ENCODE peak calls at places on chromosomes 12 and 14, in six cellular contexts. U, P, X, V, F and E are unnamed samples.

GRCh38 chr12:39145175-39145999 is 240.0 kb upstream of the CPNE8 start:
- DNase-seq in X (no peak), V (no peak), F (no peak), U (no peak), P (no peak), E (peak)

GRCh38 chr14:75141967-75142366 is 15.1 kb upstream of the NEK9 start:
- DNase-seq in F (no peak), X (no peak), U (peak), P (no peak), V (no peak), E (no peak)

GRCh38 chr14:60350366-60350720 is 101.3 kb downstream of the PPM1A start:
- DNase-seq in U (no peak), P (no peak), V (peak), F (no peak), X (no peak), E (no peak)

GRCh38 chr12:70367268-70368141 is 1.4 kb downstream of the KCNMB4 start:
- DNase-seq in U (no peak), X (no peak), V (no peak), P (no peak), F (no peak), E (no peak)

GRCh38 chr14:41498959-41499358 is 107.7 kb upstream of the LRFN5 start:
- DNase-seq in X (no peak), F (no peak), V (no peak), P (no peak), U (no peak), E (no peak)

GRCh38 chr12:77998236-77998786 is 167.6 kb downstream of the NAV3 start:
- DNase-seq in X (no peak), U (no peak), F (no peak), P (no peak), V (no peak), E (no peak)

GRCh38 chr12:105841880-105842279 is 296.9 kb downstream of the NUAK1 start:
- DNase-seq in U (no peak), F (no peak), V (no peak), X (no peak), P (no peak), E (no peak)

GRCh38 chr12:89016970-89017778 is 335.1 kb downstream of the DUSP6 start:
- DNase-seq in F (no peak), P (no peak), X (peak), V (peak), U (peak), E (no peak)

GRCh38 chr12:12333980-12334709 is 15.9 kb downstream of the MANSC1 start:
- DNase-seq in V (peak), P (no peak), U (peak), X (peak), F (peak), E (peak)

GRCh38 chr12:111715242-111715641 is 29.4 kb downstream of the ACAD10 start:
- DNase-seq in U (peak), X (no peak), P (no peak), F (no peak), V (no peak), E (no peak)

GRCh38 chr12:71333418-71333817 is 106.2 kb upstream of the LGR5 start:
- DNase-seq in X (no peak), V (no peak), P (no peak), F (no peak), U (no peak), E (no peak)

GRCh38 chr12:88934163-88934747 is 354.0 kb upstream of the KITLG start:
- DNase-seq in V (no peak), X (no peak), P (no peak), U (no peak), F (no peak), E (no peak)

GRCh38 chr12:92717202-92717601 is 14.4 kb downstream of the PLEKHG7 start:
- DNase-seq in P (no peak), U (no peak), X (no peak), F (no peak), V (peak), E (no peak)

GRCh38 chr12:83016226-83016835 is 329.6 kb downstream of the TMTC2 start:
- DNase-seq in P (no peak), F (no peak), X (no peak), U (peak), V (peak), E (no peak)

GRCh38 chr12:68240079-68240478 is 13.3 kb downstream of the IL22 start:
- DNase-seq in U (no peak), P (no peak), X (no peak), F (no peak), V (peak), E (no peak)

GRCh38 chr12:109264095-109264942 is 44.8 kb downstream of the FOXN4 start:
- DNase-seq in F (no peak), U (peak), X (peak), V (peak), P (peak), E (peak)

GRCh38 chr12:109685574-109686447 is 27.8 kb upstream of the FAM222A start:
- DNase-seq in P (no peak), V (peak), X (no peak), U (no peak), F (no peak), E (no peak)

GRCh38 chr14:33686218-33686617 is 264.7 kb downstream of the EGLN3 start:
- DNase-seq in P (no peak), V (no peak), F (no peak), X (no peak), U (no peak), E (no peak)

GRCh38 chr12:49560695-49561094 is 7.2 kb downstream of the MCRS1 start:
- DNase-seq in V (no peak), U (no peak), F (no peak), X (no peak), P (no peak), E (no peak)

GRCh38 chr12:76586764-76587395 is 27.3 kb upstream of the OSBPL8 start:
- DNase-seq in U (peak), X (no peak), F (no peak), P (no peak), V (peak), E (no peak)

GRCh38 chr14:103623883-103624482 is 5.0 kb upstream of the KLC1 start:
- DNase-seq in X (no peak), F (no peak), U (no peak), P (no peak), V (no peak), E (no peak)

GRCh38 chr12:114685320-114685781 is 1.4 kb upstream of the TBX3 start:
- DNase-seq in X (no peak), V (no peak), P (no peak), F (no peak), U (no peak), E (no peak)

GRCh38 chr12:3033538-3033865 is 43.7 kb upstream of the TSPAN9 start:
- DNase-seq in P (no peak), F (no peak), X (no peak), V (no peak), U (no peak), E (no peak)

GRCh38 chr12:115259968-115260806 is 576.2 kb upstream of the TBX3 start:
- DNase-seq in P (no peak), X (no peak), U (peak), V (no peak), F (no peak), E (no peak)

GRCh38 chr12:47078733-47079364 is 572 bp upstream of the PCED1B start:
- DNase-seq in V (peak), F (no peak), U (no peak), P (no peak), X (no peak), E (no peak)

GRCh38 chr14:99201351-99202073 is 70.5 kb downstream of the BCL11B start:
- DNase-seq in F (no peak), V (no peak), X (no peak), P (no peak), U (no peak), E (no peak)

GRCh38 chr14:37343307-37344094 is 145.8 kb downstream of the MIPOL1 start:
- DNase-seq in U (no peak), F (no peak), X (no peak), V (no peak), P (no peak), E (no peak)

GRCh38 chr14:50714452-50715073 is 46.5 kb upstream of the SAV1 start:
- DNase-seq in V (peak), F (no peak), U (peak), X (no peak), P (no peak), E (no peak)

GRCh38 chr12:59007620-59008019 is 87.3 kb upstream of the LRIG3 start:
- DNase-seq in F (no peak), X (no peak), U (no peak), V (no peak), P (no peak), E (no peak)
- TF ChIP-seq TAF1 in F (no peak), X (no peak), U (no peak), V (no peak), P (no peak), E (no peak)

DNA sequence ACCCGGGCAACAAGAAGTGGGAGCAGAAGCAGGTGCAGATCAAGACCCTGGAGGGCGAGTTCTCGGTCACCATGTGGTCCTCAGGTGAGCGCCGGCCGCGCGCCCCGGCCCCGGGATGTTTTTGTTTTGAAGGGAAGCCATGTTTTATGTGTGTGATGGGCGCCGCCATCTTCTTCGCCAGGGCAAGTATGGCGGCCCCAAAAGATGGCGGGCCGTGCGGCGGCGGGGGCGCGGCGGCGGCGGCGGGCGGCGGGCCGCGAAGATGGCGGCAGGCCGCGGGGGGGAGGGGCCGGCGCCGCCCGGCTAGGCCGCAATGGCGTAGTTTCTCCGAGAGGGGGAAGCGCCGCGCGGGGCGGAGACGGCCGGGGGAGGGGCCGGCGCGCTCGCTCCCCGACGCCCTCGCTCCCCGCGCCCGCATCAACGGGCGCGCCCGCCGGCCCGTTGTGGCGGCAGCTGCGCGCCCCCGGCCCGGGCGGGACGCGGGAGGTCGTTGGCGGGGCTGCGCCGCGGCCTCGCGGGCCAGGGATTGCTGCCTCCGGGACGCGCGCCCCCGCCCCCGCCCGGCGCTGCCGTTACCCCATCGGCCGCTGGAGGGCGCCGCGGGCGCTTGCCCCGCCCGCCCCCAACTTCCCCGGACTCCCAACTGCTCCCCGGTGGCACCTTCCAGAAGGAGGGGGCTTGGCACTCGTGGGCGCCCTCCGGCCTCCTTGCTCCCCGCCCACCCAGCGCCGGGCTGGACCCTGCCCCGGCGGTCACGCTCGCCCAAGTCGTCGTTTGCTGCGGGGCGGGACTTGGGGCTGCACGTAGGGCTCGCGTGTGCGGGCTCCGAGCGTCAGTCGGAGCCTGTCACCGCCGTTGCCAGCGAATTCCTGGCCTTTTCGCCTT is 1.1 kb downstream of the YY1 start:
- DNase-seq in P (no peak), V (peak), X (peak), U (peak), F (no peak), E (peak)
- TF ChIP-seq POLR2A in P (peak), V (no peak), X (peak), U (peak), F (peak), E (no peak)

GRCh38 chr14:66434464-66434863 is 51.7 kb upstream of the CCDC196 start:
- DNase-seq in V (no peak), U (no peak), F (no peak), P (no peak), X (no peak), E (no peak)

GRCh38 chr14:66426451-66426850 is 59.7 kb upstream of the CCDC196 start:
- DNase-seq in X (no peak), V (no peak), U (no peak), P (no peak), F (no peak), E (no peak)

GRCh38 chr14:66435683-66436082 is 50.5 kb upstream of the CCDC196 start:
- DNase-seq in P (no peak), F (no peak), U (no peak), V (no peak), X (no peak), E (no peak)

DNA sequence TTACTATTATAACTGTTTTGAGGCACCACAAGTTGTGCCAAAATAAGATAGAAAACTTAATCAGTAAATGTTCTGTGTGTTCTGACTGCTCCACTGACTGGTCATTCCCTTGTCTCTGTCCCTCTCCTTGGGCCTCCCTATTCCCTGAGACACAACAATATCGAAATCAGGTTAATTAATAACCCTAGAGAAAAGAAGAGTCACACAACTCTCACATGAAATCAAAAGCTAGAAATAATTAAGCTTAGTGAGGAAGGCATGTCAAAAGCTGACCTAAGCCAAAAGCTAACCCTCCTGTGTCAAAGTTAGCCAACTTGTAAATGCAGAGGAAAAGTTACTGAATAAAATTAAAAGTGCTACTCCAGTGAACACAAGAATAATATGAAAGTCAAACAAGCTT is 53.8 kb upstream of the CCDC196 start:
- DNase-seq in X (no peak), F (no peak), U (no peak), P (no peak), V (no peak), E (no peak)
- TF ChIP-seq TAF1 in X (no peak), F (no peak), U (no peak), P (no peak), V (no peak), E (no peak)

GRCh38 chr12:1797011-1797901 is 23.1 kb upstream of the LRTM2 start:
- DNase-seq in U (no peak), P (no peak), V (no peak), X (peak), F (no peak), E (no peak)
- TF ChIP-seq POLR2A in U (no peak), P (no peak), V (no peak), X (peak), F (peak), E (no peak)

GRCh38 chr14:89469210-89470198 is 52.5 kb upstream of the FOXN3 start:
- DNase-seq in U (no peak), F (no peak), X (no peak), V (peak), P (no peak), E (no peak)
- TF ChIP-seq TAF1 in U (no peak), F (no peak), X (no peak), V (no peak), P (no peak), E (no peak)

GRCh38 chr14:53714495-53715389 is 241.9 kb downstream of the BMP4 start:
- DNase-seq in F (no peak), U (no peak), X (no peak), P (no peak), V (no peak), E (no peak)
- TF ChIP-seq POLR2A in F (no peak), U (no peak), X (no peak), P (no peak), V (no peak), E (no peak)

GRCh38 chr12:101338087-101338486 is 58.2 kb downstream of the UTP20 start:
- DNase-seq in P (no peak), F (no peak), U (no peak), V (no peak), X (no peak), E (no peak)

DNA sequence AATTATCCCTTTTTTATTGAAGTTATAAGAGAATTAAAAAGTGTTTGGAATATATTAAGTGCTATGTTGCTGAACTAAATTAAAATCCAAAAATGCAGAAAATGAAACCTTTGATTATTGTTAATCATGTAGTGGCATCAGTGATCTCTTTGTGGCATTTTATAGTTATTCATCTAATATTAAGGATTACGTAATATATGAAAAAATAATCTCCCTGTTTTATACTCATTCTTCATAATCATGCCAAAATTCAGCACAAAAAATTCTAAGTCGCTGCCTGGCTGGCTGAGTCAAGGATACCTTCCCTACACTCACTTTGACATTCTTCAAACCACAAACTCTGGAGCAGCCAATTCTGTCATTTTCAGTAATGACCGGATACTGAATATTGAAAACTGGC is 63.7 kb downstream of the ARL1 start:
- DNase-seq in P (no peak), F (no peak), X (no peak), U (no peak), V (no peak), E (no peak)
- TF ChIP-seq TAF1 in P (no peak), F (no peak), X (no peak), U (no peak), V (no peak), E (no peak)